ENCODE peak calls at places on chromosome 11, in six cellular contexts. One of them, this sample, is unnamed.
A peak's percentile ranks its signal among the peaks of the same experiment; 100 is the strongest.

GRCh38 chr11:77092382-77092781 is 10.3 kb upstream of the OMP start:
- DNase-seq in breast epithelium: no peak
- DNase-seq in neural progenitor cell: no peak
- DNase-seq in uterus: no peak
- DNase-seq in CD8-positive, alpha-beta T cell: no peak
- DNase-seq in suprapubic skin: no peak
- DNase-seq in this sample: peak; percentile 52

GRCh38 chr11:128483211-128483788 is 104.1 kb downstream of the ETS1 start:
- DNase-seq in neural progenitor cell: no peak
- DNase-seq in uterus: no peak
- DNase-seq in CD8-positive, alpha-beta T cell: no peak
- DNase-seq in breast epithelium: no peak
- DNase-seq in suprapubic skin: no peak
- DNase-seq in this sample: no peak

GRCh38 chr11:100929377-100929776 is 200.2 kb downstream of the PGR start:
- DNase-seq in neural progenitor cell: no peak
- DNase-seq in uterus: no peak
- DNase-seq in CD8-positive, alpha-beta T cell: no peak
- DNase-seq in suprapubic skin: no peak
- DNase-seq in breast epithelium: no peak
- DNase-seq in this sample: no peak

GRCh38 chr11:16607675-16608644 is 130.5 kb upstream of the C11orf58 start:
- DNase-seq in CD8-positive, alpha-beta T cell: no peak
- DNase-seq in uterus: peak; percentile 41
- DNase-seq in suprapubic skin: no peak
- DNase-seq in breast epithelium: no peak
- DNase-seq in neural progenitor cell: peak; percentile 90
- DNase-seq in this sample: peak; percentile 84

GRCh38 chr11:62959077-62959980 is 25.4 kb downstream of the SLC22A6 start:
- DNase-seq in breast epithelium: no peak
- DNase-seq in neural progenitor cell: no peak
- DNase-seq in uterus: no peak
- DNase-seq in CD8-positive, alpha-beta T cell: no peak
- DNase-seq in suprapubic skin: no peak
- DNase-seq in this sample: no peak

GRCh38 chr11:124197999-124198398 is 14.9 kb downstream of the OR10D3 start:
- DNase-seq in breast epithelium: no peak
- DNase-seq in suprapubic skin: no peak
- DNase-seq in neural progenitor cell: no peak
- DNase-seq in CD8-positive, alpha-beta T cell: no peak
- DNase-seq in uterus: no peak
- DNase-seq in this sample: no peak

GRCh38 chr11:44572884-44573283 is 7.4 kb downstream of the CD82 start:
- DNase-seq in neural progenitor cell: no peak
- DNase-seq in breast epithelium: no peak
- DNase-seq in suprapubic skin: no peak
- DNase-seq in CD8-positive, alpha-beta T cell: no peak
- DNase-seq in uterus: no peak
- DNase-seq in this sample: no peak

GRCh38 chr11:100635194-100635593 is 51.9 kb upstream of the ARHGAP42 start:
- DNase-seq in CD8-positive, alpha-beta T cell: no peak
- DNase-seq in neural progenitor cell: no peak
- DNase-seq in breast epithelium: no peak
- DNase-seq in suprapubic skin: no peak
- DNase-seq in uterus: no peak
- DNase-seq in this sample: no peak

GRCh38 chr11:33861911-33862310 is 30.0 kb downstream of the LMO2 start:
- DNase-seq in neural progenitor cell: no peak
- DNase-seq in uterus: no peak
- DNase-seq in CD8-positive, alpha-beta T cell: no peak
- DNase-seq in breast epithelium: no peak
- DNase-seq in suprapubic skin: no peak
- DNase-seq in this sample: no peak

GRCh38 chr11:97756571-97757335 is 1264.0 kb upstream of the CNTN5 start:
- DNase-seq in neural progenitor cell: no peak
- DNase-seq in suprapubic skin: no peak
- DNase-seq in CD8-positive, alpha-beta T cell: no peak
- DNase-seq in breast epithelium: no peak
- DNase-seq in uterus: no peak
- DNase-seq in this sample: no peak

GRCh38 chr11:68149417-68149816 is 28.2 kb upstream of the CHKA start:
- DNase-seq in neural progenitor cell: no peak
- DNase-seq in suprapubic skin: peak; percentile 29
- DNase-seq in breast epithelium: no peak
- DNase-seq in uterus: no peak
- DNase-seq in CD8-positive, alpha-beta T cell: no peak
- DNase-seq in this sample: no peak

GRCh38 chr11:2302280-2302843 is 549 bp downstream of the TSPAN32 start:
- DNase-seq in breast epithelium: peak; percentile 17
- DNase-seq in neural progenitor cell: no peak
- DNase-seq in uterus: no peak
- DNase-seq in suprapubic skin: peak; percentile 75
- DNase-seq in CD8-positive, alpha-beta T cell: peak; percentile 38
- DNase-seq in this sample: peak; percentile 70

GRCh38 chr11:94544582-94544831 is 786 bp downstream of the FUT4 start:
- DNase-seq in breast epithelium: no peak
- DNase-seq in CD8-positive, alpha-beta T cell: no peak
- DNase-seq in suprapubic skin: no peak
- DNase-seq in neural progenitor cell: no peak
- DNase-seq in uterus: no peak
- DNase-seq in this sample: no peak
- TF ChIP-seq CTCF in breast epithelium: no peak
- TF ChIP-seq CTCF in CD8-positive, alpha-beta T cell: no peak
- TF ChIP-seq CTCF in suprapubic skin: no peak
- TF ChIP-seq CTCF in neural progenitor cell: no peak
- TF ChIP-seq CTCF in uterus: no peak
- TF ChIP-seq CTCF in this sample: no peak

GRCh38 chr11:118933486-118933885 is 7.8 kb upstream of the BCL9L start:
- DNase-seq in uterus: peak; percentile 65
- DNase-seq in breast epithelium: no peak
- DNase-seq in neural progenitor cell: no peak
- DNase-seq in CD8-positive, alpha-beta T cell: no peak
- DNase-seq in suprapubic skin: no peak
- DNase-seq in this sample: no peak

GRCh38 chr11:118939412-118939915 is 13.7 kb upstream of the BCL9L start:
- DNase-seq in uterus: no peak
- DNase-seq in CD8-positive, alpha-beta T cell: no peak
- DNase-seq in suprapubic skin: no peak
- DNase-seq in neural progenitor cell: peak; percentile 17
- DNase-seq in breast epithelium: no peak
- DNase-seq in this sample: peak; percentile 50

GRCh38 chr11:118939948-118940598 is 14.3 kb upstream of the BCL9L start:
- DNase-seq in suprapubic skin: no peak
- DNase-seq in breast epithelium: no peak
- DNase-seq in CD8-positive, alpha-beta T cell: peak; percentile 55
- DNase-seq in neural progenitor cell: peak; percentile 16
- DNase-seq in uterus: no peak
- DNase-seq in this sample: peak; percentile 76

GRCh38 chr11:118935381-118935780 is 9.7 kb upstream of the BCL9L start:
- DNase-seq in suprapubic skin: no peak
- DNase-seq in CD8-positive, alpha-beta T cell: no peak
- DNase-seq in neural progenitor cell: no peak
- DNase-seq in uterus: no peak
- DNase-seq in breast epithelium: no peak
- DNase-seq in this sample: peak; percentile 42

DNA sequence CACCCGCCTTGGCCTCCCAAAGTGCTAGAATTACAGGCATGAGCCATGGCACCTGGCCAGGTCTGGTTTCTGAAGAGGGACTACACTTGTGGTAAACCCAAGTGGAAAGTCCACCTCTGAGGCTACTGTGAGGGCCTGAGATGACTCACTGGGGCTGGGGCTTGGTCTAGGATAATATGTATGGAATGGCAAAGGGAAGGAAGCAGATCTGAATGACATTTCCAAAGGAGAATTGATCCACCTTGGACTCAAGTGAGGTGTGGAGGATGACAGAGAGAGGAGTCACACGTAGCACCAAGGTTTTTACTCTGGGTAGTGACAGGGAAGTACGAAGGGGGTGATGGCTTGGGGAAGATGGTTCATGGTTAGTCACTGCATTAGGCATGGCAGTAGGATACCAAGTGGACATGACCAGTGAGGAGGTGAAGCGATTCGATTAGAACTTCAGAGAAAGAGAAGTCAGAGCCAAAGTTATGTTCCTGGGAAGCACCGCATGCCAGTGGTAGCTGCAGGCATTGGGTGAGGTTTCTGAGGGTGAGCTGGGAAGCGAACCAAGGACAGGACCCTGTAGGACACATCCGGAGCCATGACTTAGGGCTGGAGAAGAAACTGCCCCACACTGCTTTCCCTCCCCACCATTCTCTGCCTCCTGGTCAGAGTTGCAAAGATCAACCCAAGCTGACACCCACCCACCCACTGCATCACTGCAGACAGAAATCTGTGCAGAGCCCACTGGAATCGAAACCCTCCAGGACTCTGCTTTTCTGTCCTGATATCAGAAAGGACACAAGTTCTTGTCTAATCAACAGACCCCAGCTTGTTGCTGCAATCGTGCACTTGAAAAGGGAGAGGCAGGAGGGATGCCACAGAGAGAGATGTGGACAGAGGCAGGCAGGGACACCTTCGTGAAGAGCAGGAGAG is 13.0 kb upstream of the BCL9L start:
- DNase-seq in breast epithelium: no peak
- DNase-seq in suprapubic skin: no peak
- DNase-seq in uterus: no peak
- DNase-seq in CD8-positive, alpha-beta T cell: no peak
- DNase-seq in neural progenitor cell: no peak
- DNase-seq in this sample: peak; percentile 21
- H3K27ac ChIP-seq in breast epithelium: no peak overlapping the region
- H3K27ac ChIP-seq in suprapubic skin: no peak overlapping the region
- H3K27ac ChIP-seq in uterus: no peak overlapping the region
- H3K27ac ChIP-seq in CD8-positive, alpha-beta T cell: no peak overlapping the region
- H3K27ac ChIP-seq in neural progenitor cell: no peak overlapping the region
- H3K27ac ChIP-seq in this sample: no peak overlapping the region

GRCh38 chr11:131865860-131866259 is 495.4 kb downstream of the NTM start:
- DNase-seq in uterus: no peak
- DNase-seq in suprapubic skin: no peak
- DNase-seq in neural progenitor cell: no peak
- DNase-seq in breast epithelium: no peak
- DNase-seq in CD8-positive, alpha-beta T cell: no peak
- DNase-seq in this sample: no peak

GRCh38 chr11:131867457-131868257 is 497.2 kb downstream of the NTM start:
- DNase-seq in uterus: peak; percentile 55
- DNase-seq in neural progenitor cell: peak; percentile 84
- DNase-seq in suprapubic skin: no peak
- DNase-seq in CD8-positive, alpha-beta T cell: no peak
- DNase-seq in breast epithelium: peak; percentile 33
- DNase-seq in this sample: peak; percentile 84

GRCh38 chr11:131864205-131864604 is 493.8 kb downstream of the NTM start:
- DNase-seq in suprapubic skin: no peak
- DNase-seq in breast epithelium: no peak
- DNase-seq in uterus: no peak
- DNase-seq in CD8-positive, alpha-beta T cell: no peak
- DNase-seq in neural progenitor cell: peak; percentile 60
- DNase-seq in this sample: no peak

GRCh38 chr11:131868769-131869482 is 498.5 kb downstream of the NTM start:
- DNase-seq in CD8-positive, alpha-beta T cell: no peak
- DNase-seq in suprapubic skin: no peak
- DNase-seq in uterus: no peak
- DNase-seq in breast epithelium: no peak
- DNase-seq in neural progenitor cell: no peak
- DNase-seq in this sample: no peak

DNA sequence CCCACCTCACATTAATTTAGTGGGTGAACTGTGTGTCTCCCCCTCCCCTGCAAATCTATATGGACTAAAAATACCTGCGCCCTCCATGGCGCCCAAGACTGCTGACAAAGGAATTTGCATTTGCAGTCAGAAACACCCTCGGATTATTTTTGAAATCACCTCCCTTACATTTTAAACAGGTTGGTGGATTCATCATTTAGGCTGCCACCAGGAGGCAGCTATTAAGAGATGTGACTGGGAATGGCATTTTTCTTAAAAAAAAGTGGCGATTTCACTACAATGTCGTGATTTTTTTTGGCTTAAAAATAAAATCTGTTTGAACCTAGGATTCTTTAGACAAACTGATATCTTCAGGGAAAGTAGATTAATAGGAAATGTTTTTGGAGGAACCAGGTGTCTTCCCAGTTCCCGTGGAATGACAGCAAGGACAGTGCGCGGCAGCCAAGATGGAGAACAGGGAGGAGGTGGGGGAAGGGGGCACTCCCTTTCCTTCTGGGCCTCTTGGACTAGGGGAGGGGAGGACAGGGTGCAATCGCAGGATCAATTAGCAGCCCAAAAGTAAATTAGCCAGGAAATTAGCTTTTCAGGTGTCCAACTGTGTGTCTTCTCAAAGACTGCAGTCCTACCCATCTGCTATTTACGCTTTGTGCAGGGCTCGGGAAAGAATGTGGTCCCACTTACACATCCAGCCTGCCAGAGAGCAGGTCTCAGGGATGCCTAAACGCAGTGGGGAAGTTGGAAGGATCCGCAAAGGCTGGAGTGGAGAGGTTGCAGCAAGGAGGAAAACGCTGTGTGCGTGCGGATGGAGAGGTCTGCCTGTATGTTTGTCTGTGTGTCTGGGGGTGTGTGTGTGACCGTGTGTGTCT is 496.4 kb downstream of the NTM start:
- DNase-seq in uterus: no peak
- DNase-seq in breast epithelium: no peak
- DNase-seq in suprapubic skin: no peak
- DNase-seq in CD8-positive, alpha-beta T cell: no peak
- DNase-seq in neural progenitor cell: peak; percentile 61
- DNase-seq in this sample: no peak
- TF ChIP-seq CTCF in uterus: no peak
- TF ChIP-seq CTCF in breast epithelium: no peak
- TF ChIP-seq CTCF in suprapubic skin: no peak
- TF ChIP-seq CTCF in CD8-positive, alpha-beta T cell: no peak
- TF ChIP-seq CTCF in neural progenitor cell: peak; percentile 38
- TF ChIP-seq CTCF in this sample: no peak

DNA sequence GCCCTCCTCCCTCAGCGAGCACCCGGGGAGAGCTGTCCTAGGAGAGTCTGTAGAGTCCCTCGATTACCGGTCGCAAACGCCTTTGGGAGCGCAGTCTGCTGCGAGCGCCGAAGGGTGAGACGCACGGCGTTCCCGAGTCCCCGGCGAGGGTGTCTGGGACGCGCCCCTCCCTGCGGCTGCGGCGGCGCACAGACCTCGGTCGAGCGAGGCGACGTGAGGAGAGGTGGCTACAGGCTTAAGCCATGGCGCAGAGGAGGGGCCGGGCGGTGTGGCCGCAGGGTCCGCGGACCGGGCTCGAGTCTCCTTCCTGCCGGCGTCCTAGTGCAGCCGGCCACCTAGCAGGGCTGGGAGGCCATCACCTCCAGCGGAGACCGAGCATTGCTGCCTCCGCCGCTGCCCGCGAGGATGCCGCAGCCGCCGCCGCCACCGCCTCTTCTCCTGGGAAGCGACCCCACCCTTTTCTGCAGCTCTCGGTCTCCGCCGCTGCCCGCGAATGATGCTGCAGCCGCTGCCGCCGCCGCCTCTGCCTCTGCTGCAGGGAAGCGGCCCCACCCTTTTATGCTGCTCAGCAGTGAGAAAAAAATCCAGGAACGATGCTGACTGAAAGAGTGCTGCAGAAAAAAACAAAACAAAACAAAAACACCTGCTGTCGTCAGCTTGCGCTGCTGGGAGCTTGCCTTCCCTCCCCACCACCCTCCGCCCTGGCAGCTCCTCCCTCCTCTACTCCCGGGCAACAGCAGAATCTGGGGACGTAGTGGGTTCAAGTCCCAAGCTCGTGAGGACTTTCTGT is at the start of gene MAP6:
- DNase-seq in CD8-positive, alpha-beta T cell: no peak
- DNase-seq in uterus: peak; percentile 21
- DNase-seq in neural progenitor cell: peak; percentile 85
- DNase-seq in breast epithelium: no peak
- DNase-seq in suprapubic skin: no peak
- DNase-seq in this sample: no peak
- H3K27ac ChIP-seq in CD8-positive, alpha-beta T cell: no peak within 1 kb of the TSS
- H3K27ac ChIP-seq in uterus: peak within 1 kb of the TSS; percentile 77
- H3K27ac ChIP-seq in neural progenitor cell: no peak within 1 kb of the TSS
- H3K27ac ChIP-seq in breast epithelium: no peak within 1 kb of the TSS
- H3K27ac ChIP-seq in suprapubic skin: no peak within 1 kb of the TSS
- H3K27ac ChIP-seq in this sample: no peak within 1 kb of the TSS